ENCODE peak calls at places on chromosomes 2 and 18, in four cellular contexts. D, R, M and B are unnamed samples.

GRCh38 chr18:55323051-55323994 is 264.7 kb downstream of the TCF4 start:
- DNase-seq in R (peak; percentile 33), D (no peak), M (no peak), B (no peak)

GRCh38 chr2:180787330-180787729 is 193.1 kb upstream of the UBE2E3 start:
- DNase-seq in M (no peak), D (no peak), R (no peak), B (no peak)

GRCh38 chr2:78465707-78466106 is 559.8 kb upstream of the REG3G start:
- DNase-seq in R (no peak), D (no peak), M (no peak), B (no peak)

GRCh38 chr2:110120171-110121051 is 4.8 kb upstream of the MALL start:
- DNase-seq in D (no peak), M (peak; percentile 48), R (peak; percentile 68), B (peak; percentile 51)

GRCh38 chr18:59484796-59485328 is 125.8 kb upstream of the LMAN1 start:
- DNase-seq in D (no peak), R (no peak), M (no peak), B (no peak)

GRCh38 chr2:19949071-19949470 is 40.8 kb downstream of the WDR35 start:
- DNase-seq in M (no peak), D (no peak), R (peak; percentile 49), B (no peak)

GRCh38 chr2:12884713-12885282 is 168.1 kb downstream of the TRIB2 start:
- DNase-seq in M (no peak), R (peak; percentile 83), D (no peak), B (no peak)

GRCh38 chr2:223560704-223561435 is 41.3 kb downstream of the SCG2 start:
- DNase-seq in D (no peak), M (no peak), R (peak; percentile 23), B (no peak)

GRCh38 chr2:130327703-130328527 is 14.8 kb upstream of the IMP4 start:
- DNase-seq in R (no peak), M (no peak), D (no peak), B (no peak)

GRCh38 chr2:1664698-1665097 is 79.6 kb downstream of the PXDN start:
- DNase-seq in R (no peak), D (no peak), M (no peak), B (no peak)

GRCh38 chr2:71521436-71521950 is 68.1 kb downstream of the DYSF start:
- DNase-seq in R (no peak), D (no peak), M (no peak), B (no peak)

GRCh38 chr18:26546875-26547301 is 1.5 kb downstream of the KCTD1 start:
- DNase-seq in D (no peak), M (no peak), R (no peak), B (no peak)

GRCh38 chr2:215812966-215813365 is 200.4 kb downstream of the MREG start:
- DNase-seq in D (no peak), M (no peak), R (no peak), B (no peak)

GRCh38 chr2:240911641-240912265 is 5.6 kb downstream of the CROCC2 start:
- DNase-seq in D (no peak), M (no peak), R (no peak), B (no peak)

GRCh38 chr2:42977236-42978174 is 185.1 kb upstream of the HAAO start:
- DNase-seq in R (no peak), D (no peak), M (no peak), B (no peak)

GRCh38 chr18:708096-708495 is 4.3 kb downstream of the ENOSF1 start:
- DNase-seq in M (no peak), D (no peak), R (no peak), B (no peak)

GRCh38 chr2:101828267-101829017 is 130.9 kb downstream of the MAP4K4 start:
- DNase-seq in R (no peak), M (no peak), D (no peak), B (no peak)

GRCh38 chr2:127576433-127577207 is 41.1 kb downstream of the MYO7B start:
- DNase-seq in R (no peak), D (no peak), M (no peak), B (no peak)

GRCh38 chr2:121902171-121902591 is 146.7 kb downstream of the TSN start:
- DNase-seq in D (no peak), R (peak; percentile 20), M (no peak), B (no peak)

GRCh38 chr2:20235655-20236302 is 10.8 kb upstream of the SDC1 start:
- DNase-seq in R (no peak), M (peak; percentile 84), D (no peak), B (no peak)

GRCh38 chr18:31185551-31185950 is 22.9 kb upstream of the DSC1 start:
- DNase-seq in M (no peak), R (peak; percentile 5), D (no peak), B (no peak)

GRCh38 chr2:242002944-242003343 is 133.4 kb downstream of the RTP5 start:
- DNase-seq in R (no peak), D (no peak), M (no peak), B (no peak)

GRCh38 chr2:57850415-57851130 is 196.0 kb upstream of the VRK2 start:
- DNase-seq in R (no peak), M (no peak), D (no peak), B (no peak)

GRCh38 chr2:236503100-236503499 is 66.5 kb upstream of the ACKR3 start:
- DNase-seq in M (no peak), D (no peak), R (peak; percentile 31), B (no peak)